ENCODE peak calls at places on chromosomes 7 and 10, in ten cellular contexts. B is stimulated activated CD4-positive, alpha-beta T cell treated with anti-CD3 and anti-CD28 coated beads, Interleukin-1b, Interleukin-23, amount 100 ng/mL, for 4 hours; J is WERI-Rb-1; R is nucleus accumbens; U is activated CD4-positive, CD25-positive, alpha-beta regulatory T cell; E is HEK293T; A is EL; Z is NCI-H1092; H is T1000; K is NCI-H2081. V is an unnamed sample.

GRCh38 chr10:13528138-13528874 is 508 bp downstream of the BEND7 start:
- DNase-seq in B (no peak), J (peak), R (no peak), U (no peak), E (peak), A (peak), Z (no peak), H (no peak), K (no peak), V (no peak)

GRCh38 chr7:129370812-129371211 is 63.4 kb upstream of the STRIP2 start:
- DNase-seq in B (no peak), J (no peak), R (no peak), U (no peak), E (no peak), A (no peak), Z (no peak), H (no peak), K (no peak), V (no peak)

GRCh38 chr10:59180689-59181270 is 4.3 kb downstream of the PHYHIPL start:
- DNase-seq in B (no peak), J (no peak), R (no peak), U (no peak), E (no peak), A (no peak), Z (no peak), H (no peak), K (no peak), V (no peak)

GRCh38 chr10:79627075-79627474 is 16.3 kb downstream of the SFTPA1 start:
- DNase-seq in B (no peak), J (no peak), R (no peak), U (no peak), E (no peak), A (no peak), Z (no peak), H (no peak), K (no peak), V (no peak)

GRCh38 chr7:150784120-150784736 is 15.9 kb downstream of the TMEM176B start:
- DNase-seq in B (no peak), J (no peak), R (no peak), U (no peak), E (no peak), A (no peak), Z (no peak), H (no peak), K (no peak), V (no peak)

GRCh38 chr7:57225666-57226065 is 93.4 kb upstream of the ZNF479 start:
- DNase-seq in B (no peak), J (no peak), R (no peak), U (no peak), E (no peak), A (no peak), Z (no peak), H (no peak), K (no peak), V (no peak)

GRCh38 chr10:99435986-99436633 is 5.7 kb upstream of the GOT1 start:
- DNase-seq in B (no peak), J (no peak), R (no peak), U (no peak), E (no peak), A (peak), Z (no peak), H (no peak), K (peak), V (no peak)

GRCh38 chr7:151520419-151521229 is 929 bp upstream of the RHEB start:
- DNase-seq in B (peak), J (no peak), R (peak), U (peak), E (no peak), A (peak), Z (peak), H (peak), K (no peak), V (peak)

GRCh38 chr10:70283071-70283444 is 746 bp downstream of the NPFFR1 start:
- DNase-seq in B (no peak), J (no peak), R (no peak), U (no peak), E (no peak), A (no peak), Z (no peak), H (no peak), K (no peak), V (no peak)

GRCh38 chr10:122192142-122192541 is 79.0 kb upstream of the BTBD16 start:
- DNase-seq in B (no peak), J (no peak), R (peak), U (no peak), E (no peak), A (no peak), Z (no peak), H (no peak), K (no peak), V (no peak)

GRCh38 chr7:37467017-37467416 is 18.4 kb upstream of the ELMO1 start:
- DNase-seq in B (no peak), J (no peak), R (no peak), U (no peak), E (no peak), A (no peak), Z (no peak), H (no peak), K (no peak), V (no peak)

GRCh38 chr7:47574473-47575328 is 7.2 kb downstream of the TNS3 start:
- DNase-seq in B (no peak), J (no peak), R (no peak), U (no peak), E (no peak), A (no peak), Z (no peak), H (no peak), K (no peak), V (no peak)

GRCh38 chr7:33854951-33855350 is 50.4 kb upstream of the BMPER start:
- DNase-seq in B (no peak), J (no peak), R (no peak), U (no peak), E (no peak), A (peak), Z (no peak), H (peak), K (no peak), V (no peak)

GRCh38 chr10:24929056-24929544 is 23.3 kb downstream of the PRTFDC1 start:
- DNase-seq in B (no peak), J (no peak), R (no peak), U (no peak), E (no peak), A (no peak), Z (no peak), H (peak), K (no peak), V (no peak)

GRCh38 chr10:44786451-44786850 is 124.7 kb upstream of the TMEM72 start:
- DNase-seq in B (no peak), J (no peak), R (no peak), U (no peak), E (no peak), A (no peak), Z (no peak), H (no peak), K (no peak), V (no peak)

GRCh38 chr7:49866910-49867309 is 93.5 kb downstream of the VWC2 start:
- DNase-seq in B (no peak), J (no peak), R (no peak), U (no peak), E (no peak), A (no peak), Z (no peak), H (no peak), K (no peak), V (no peak)

GRCh38 chr10:62639139-62639538 is 165.4 kb upstream of the ADO start:
- DNase-seq in B (no peak), J (no peak), R (no peak), U (no peak), E (no peak), A (no peak), Z (no peak), H (no peak), K (no peak), V (no peak)

GRCh38 chr10:98582363-98582762 is 135.6 kb upstream of the HPS1 start:
- DNase-seq in B (no peak), J (no peak), R (no peak), U (no peak), E (no peak), A (no peak), Z (no peak), H (no peak), K (no peak), V (no peak)

GRCh38 chr7:120070201-120070600 is 202.8 kb upstream of the KCND2 start:
- DNase-seq in B (no peak), J (no peak), R (no peak), U (no peak), E (no peak), A (no peak), Z (no peak), H (no peak), K (no peak), V (no peak)

GRCh38 chr10:89062861-89063260 is 72.3 kb downstream of the FAS start:
- DNase-seq in B (no peak), J (no peak), R (no peak), U (no peak), E (no peak), A (no peak), Z (no peak), H (no peak), K (no peak), V (no peak)

GRCh38 chr10:80000541-80000940 is 51.6 kb upstream of the SFTPD start:
- DNase-seq in B (no peak), J (no peak), R (no peak), U (no peak), E (no peak), A (no peak), Z (no peak), H (no peak), K (no peak), V (no peak)

GRCh38 chr7:107286751-107287621 is 118.2 kb downstream of the HBP1 start:
- DNase-seq in B (no peak), J (no peak), R (no peak), U (no peak), E (no peak), A (no peak), Z (no peak), H (no peak), K (no peak), V (no peak)

GRCh38 chr7:133742709-133743538 is 384.2 kb upstream of the LRGUK start:
- DNase-seq in B (no peak), J (peak), R (no peak), U (no peak), E (peak), A (peak), Z (no peak), H (no peak), K (peak), V (no peak)

GRCh38 chr7:32204361-32205018 is 134.3 kb upstream of the PDE1C start:
- DNase-seq in B (no peak), J (peak), R (peak), U (no peak), E (peak), A (peak), Z (peak), H (peak), K (peak), V (no peak)

GRCh38 chr7:22660732-22661131 is 66.3 kb upstream of the IL6 start:
- DNase-seq in B (no peak), J (no peak), R (no peak), U (no peak), E (peak), A (no peak), Z (no peak), H (no peak), K (no peak), V (no peak)

GRCh38 chr10:27642023-27642589 is 103.5 kb downstream of the MKX start:
- DNase-seq in B (no peak), J (no peak), R (no peak), U (no peak), E (no peak), A (no peak), Z (no peak), H (no peak), K (no peak), V (no peak)

GRCh38 chr10:61662794-61663259 is at the start of gene CABCOCO1:
- DNase-seq in B (no peak), J (peak), R (peak), U (no peak), E (peak), A (peak), Z (peak), H (peak), K (peak), V (no peak)

GRCh38 chr7:76066716-76067503 is 19.0 kb downstream of the MDH2 start:
- DNase-seq in B (no peak), J (no peak), R (no peak), U (no peak), E (no peak), A (no peak), Z (no peak), H (no peak), K (no peak), V (no peak)

GRCh38 chr10:74991435-74991834 is 120.0 kb upstream of the SAMD8 start:
- DNase-seq in B (no peak), J (no peak), R (no peak), U (no peak), E (peak), A (peak), Z (no peak), H (no peak), K (peak), V (no peak)

GRCh38 chr10:132264966-132265877 is 42.5 kb downstream of the STK32C start:
- DNase-seq in B (no peak), J (no peak), R (no peak), U (no peak), E (no peak), A (peak), Z (peak), H (no peak), K (peak), V (no peak)

GRCh38 chr10:121702351-121703320 is 104.4 kb upstream of the FGFR2 start:
- DNase-seq in B (no peak), J (no peak), R (no peak), U (no peak), E (no peak), A (peak), Z (no peak), H (no peak), K (no peak), V (no peak)

GRCh38 chr7:87600130-87601124 is at the start of gene ABCB1:
- DNase-seq in B (peak), J (peak), R (no peak), U (no peak), E (peak), A (peak), Z (peak), H (peak), K (peak), V (peak)